ENCODE peak calls at places on chromosomes 3 and 15, in six cellular contexts. K, R, H, U, V and J are unnamed samples. For H3K4me1, the result is how much of the 10 kb centered on the place peaks cover.

GRCh38 chr15:55281517-55282227 is 7.9 kb downstream of the RAB27A start:
- DNase-seq in K (no peak), R (no peak), H (no peak), U (no peak), V (no peak), J (no peak)

GRCh38 chr3:30779686-30780287 is 114.7 kb downstream of the GADL1 start:
- DNase-seq in K (no peak), R (no peak), H (peak), U (no peak), V (no peak), J (no peak)

GRCh38 chr15:60735559-60736047 is 256.7 kb upstream of the ICE2 start:
- DNase-seq in K (no peak), R (no peak), H (no peak), U (no peak), V (no peak), J (no peak)

GRCh38 chr15:70715840-70716510 is 47.4 kb downstream of the UACA start:
- DNase-seq in K (no peak), R (no peak), H (no peak), U (no peak), V (no peak), J (no peak)

GRCh38 chr3:62559831-62560445 is 186.6 kb upstream of the FEZF2 start:
- DNase-seq in K (no peak), R (no peak), H (no peak), U (no peak), V (no peak), J (no peak)

GRCh38 chr15:48354694-48355303 is 23.6 kb downstream of the DUT start:
- DNase-seq in K (no peak), R (no peak), H (no peak), U (no peak), V (no peak), J (no peak)

GRCh38 chr15:69078638-69079037 is 64.1 kb downstream of the NOX5 start:
- DNase-seq in K (no peak), R (no peak), H (no peak), U (no peak), V (no peak), J (no peak)

GRCh38 chr3:98884675-98885371 is 16.7 kb downstream of the DCBLD2 start:
- DNase-seq in K (no peak), R (no peak), H (no peak), U (no peak), V (no peak), J (no peak)

GRCh38 chr3:171039674-171040073 is 13.2 kb upstream of the SLC2A2 start:
- DNase-seq in K (no peak), R (no peak), H (no peak), U (no peak), V (no peak), J (no peak)

GRCh38 chr15:43911235-43911661 is 84.4 kb downstream of the WDR76 start:
- DNase-seq in K (no peak), R (no peak), H (peak), U (no peak), V (no peak), J (no peak)

GRCh38 chr3:117217837-117218236 is 508.3 kb downstream of the TUSC7 start:
- DNase-seq in K (no peak), R (no peak), H (no peak), U (no peak), V (no peak), J (no peak)

GRCh38 chr15:81323559-81323943 is 390 bp downstream of the STARD5 start:
- DNase-seq in K (no peak), R (no peak), H (no peak), U (no peak), V (no peak), J (no peak)

GRCh38 chr3:69367586-69367985 is 18.3 kb downstream of the FRMD4B start:
- DNase-seq in K (no peak), R (no peak), H (no peak), U (no peak), V (no peak), J (no peak)

DNA sequence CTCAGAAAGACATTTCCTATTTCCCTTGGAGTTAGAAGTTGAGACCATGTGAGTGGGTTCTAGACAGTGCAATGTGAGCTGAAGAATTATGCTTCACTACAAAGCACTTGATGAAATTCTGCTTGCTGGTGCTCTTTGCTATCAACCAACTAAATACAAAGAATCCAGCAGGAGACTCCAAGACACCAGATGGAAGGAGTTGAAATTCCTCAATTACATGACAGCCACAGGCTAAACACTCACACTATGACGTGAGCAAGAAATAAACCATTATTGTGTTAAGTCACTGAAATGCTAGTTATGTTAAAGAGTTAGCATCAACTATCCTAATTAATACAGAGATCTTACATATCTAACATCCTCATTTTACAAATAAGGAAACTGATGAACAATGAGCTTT is 8.2 kb upstream of the MAP4 start:
- DNase-seq in K (no peak), R (no peak), H (no peak), U (no peak), V (no peak), J (no peak)
- H3K27ac ChIP-seq in K (no peak), R (no peak), H (no peak), U (peak), V (no peak), J (no peak)

GRCh38 chr3:156583469-156583868 is 28.6 kb upstream of the SSR3 start:
- DNase-seq in K (no peak), R (no peak), H (no peak), U (no peak), V (no peak), J (no peak)

GRCh38 chr3:156581954-156582353 is 27.0 kb upstream of the SSR3 start:
- DNase-seq in K (no peak), R (no peak), H (no peak), U (no peak), V (no peak), J (no peak)

GRCh38 chr3:156579427-156579851 is 24.5 kb upstream of the SSR3 start:
- DNase-seq in K (peak), R (no peak), H (no peak), U (no peak), V (no peak), J (no peak)

GRCh38 chr3:156582784-156583183 is 27.9 kb upstream of the SSR3 start:
- DNase-seq in K (no peak), R (no peak), H (no peak), U (no peak), V (no peak), J (no peak)

DNA sequence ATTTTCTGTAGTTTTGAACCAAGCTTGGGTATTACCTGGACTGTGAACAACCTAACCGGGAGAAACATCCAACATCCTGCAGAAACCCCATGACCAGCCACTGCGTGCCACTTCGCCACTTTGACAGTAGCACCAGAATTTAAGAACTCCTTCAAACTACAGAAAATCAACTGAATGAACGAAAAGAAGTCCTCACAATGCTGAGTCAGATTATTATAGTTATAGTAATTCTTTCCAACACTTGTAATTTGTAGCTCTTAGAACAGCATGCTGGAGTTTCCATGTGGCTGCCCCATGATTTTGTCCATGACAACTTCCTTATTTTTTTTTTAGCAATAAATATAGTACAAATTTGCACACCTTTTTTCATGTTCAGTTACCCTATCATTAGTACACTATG is 26.1 kb upstream of the SSR3 start:
- DNase-seq in K (no peak), R (no peak), H (no peak), U (no peak), V (no peak), J (no peak)
- H3K4me1 ChIP-seq in K (under half), R (under half), H (under half), U (under half), V (under half), J (under half)

GRCh38 chr3:16266714-16267113 is 1.7 kb downstream of the OXNAD1 start:
- DNase-seq in K (no peak), R (no peak), H (no peak), U (no peak), V (no peak), J (no peak)
- TF ChIP-seq EP300 in K (no peak), R (no peak), H (no peak), U (no peak), V (no peak), J (no peak)

GRCh38 chr15:65333441-65333820 is 29.0 kb downstream of the RNU5B-1 start:
- DNase-seq in K (no peak), R (no peak), H (no peak), U (no peak), V (no peak), J (no peak)
- H3K27ac ChIP-seq in K (no peak), R (no peak), H (no peak), U (no peak), V (no peak), J (no peak)

DNA sequence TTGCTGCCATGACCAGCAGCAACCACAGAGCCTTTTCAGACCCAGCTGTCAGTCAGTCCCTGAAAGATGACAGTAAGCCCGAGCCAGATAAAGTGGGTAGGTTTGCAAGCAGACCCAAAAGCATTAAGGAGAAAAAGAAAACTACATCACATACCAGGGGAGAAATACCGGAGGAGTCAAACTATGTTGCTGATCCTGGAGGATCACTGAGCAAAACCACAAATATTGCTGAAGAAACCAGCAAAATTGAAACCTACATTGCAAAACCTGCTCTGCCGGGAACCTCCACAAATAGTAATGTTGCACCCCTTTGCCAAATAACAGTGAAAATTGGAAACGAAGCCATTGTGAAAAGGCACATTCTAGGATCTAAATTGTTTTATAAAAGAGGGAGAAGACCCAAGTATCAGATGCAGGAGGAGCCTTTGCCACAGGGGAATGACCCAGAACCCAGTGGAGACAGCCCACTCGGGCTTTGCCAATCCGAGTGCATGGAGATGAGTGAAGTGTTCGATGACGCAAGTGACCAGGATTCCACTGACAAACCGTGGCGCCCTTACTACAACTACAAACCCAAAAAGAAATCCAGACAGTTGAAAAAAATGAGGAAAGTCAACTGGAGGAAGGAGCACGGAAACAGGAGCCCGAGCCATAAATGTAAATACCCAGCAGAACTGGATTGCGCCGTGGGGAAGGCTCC is 42.1 kb upstream of the RASA2 start:
- DNase-seq in K (no peak), R (no peak), H (no peak), U (no peak), V (no peak), J (no peak)
- H3K4me1 ChIP-seq in K (under half), R (under half), H (under half), U (under half), V (under half), J (under half)

GRCh38 chr15:62901916-62902554 is 140.5 kb upstream of the TPM1 start:
- DNase-seq in K (no peak), R (no peak), H (no peak), U (no peak), V (no peak), J (no peak)

GRCh38 chr15:62899090-62899493 is 143.5 kb upstream of the TPM1 start:
- DNase-seq in K (no peak), R (no peak), H (no peak), U (no peak), V (no peak), J (no peak)

GRCh38 chr15:62900071-62900812 is 142.3 kb upstream of the TPM1 start:
- DNase-seq in K (no peak), R (no peak), H (peak), U (no peak), V (no peak), J (no peak)

GRCh38 chr15:62902821-62903220 is 139.7 kb upstream of the TPM1 start:
- DNase-seq in K (no peak), R (no peak), H (no peak), U (no peak), V (no peak), J (no peak)

GRCh38 chr15:62901087-62901486 is 141.5 kb upstream of the TPM1 start:
- DNase-seq in K (no peak), R (no peak), H (no peak), U (no peak), V (no peak), J (no peak)
- TF ChIP-seq EP300 in K (no peak), R (no peak), H (no peak), U (no peak), V (no peak), J (peak)

DNA sequence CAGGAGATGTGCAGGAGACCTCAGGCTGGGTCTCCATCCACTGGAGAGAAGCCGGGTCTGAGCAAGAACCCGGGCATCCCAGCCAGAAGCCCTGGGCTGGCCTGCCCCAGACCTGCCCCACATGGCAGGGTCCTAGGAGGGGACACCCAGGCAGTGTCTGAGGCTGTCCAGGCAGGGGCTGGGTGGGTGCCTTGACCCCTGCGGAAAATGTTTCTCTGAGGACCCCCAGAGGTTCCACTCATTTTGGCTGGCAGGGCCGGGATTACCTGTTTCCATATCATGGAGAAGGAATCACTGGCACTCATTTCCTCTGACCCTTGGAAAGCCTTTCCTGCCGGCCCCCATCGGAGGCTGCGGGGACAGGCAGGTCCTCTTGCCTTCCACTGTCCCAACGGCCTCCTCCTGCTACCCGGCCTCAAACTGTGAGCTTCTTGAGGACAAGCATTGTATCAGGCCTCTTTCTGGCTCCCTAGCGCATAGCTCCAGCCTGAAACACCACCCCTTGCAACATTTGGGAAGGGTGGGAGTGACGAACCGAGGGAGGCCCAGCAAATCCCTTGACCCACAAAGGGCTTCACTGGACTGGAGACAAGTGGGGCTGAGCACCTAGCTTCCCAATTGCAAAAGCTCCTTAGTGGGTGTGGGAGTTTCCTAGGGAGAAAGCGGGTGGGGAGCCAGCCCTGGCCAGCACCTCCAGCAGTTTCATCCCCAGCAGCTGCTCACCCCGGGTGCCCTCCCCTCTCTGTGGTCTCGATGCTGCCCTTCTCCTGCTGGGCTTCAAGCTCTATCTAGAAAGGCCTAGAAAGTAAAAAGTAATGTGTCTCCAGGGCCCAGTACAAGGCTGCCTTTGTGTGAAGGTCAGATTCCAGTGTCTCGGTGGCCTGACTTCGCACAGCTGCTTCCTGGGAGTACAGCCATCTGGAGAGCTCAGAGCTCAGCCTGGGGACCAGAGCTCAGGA is 29.7 kb downstream of the ACSBG1 start:
- DNase-seq in K (no peak), R (peak), H (no peak), U (peak), V (no peak), J (peak)
- H3K27ac ChIP-seq in K (no peak), R (no peak), H (no peak), U (peak), V (no peak), J (no peak)

GRCh38 chr3:123733341-123733740 is 148.5 kb upstream of the HACD2 start:
- DNase-seq in K (no peak), R (no peak), H (no peak), U (no peak), V (no peak), J (no peak)

GRCh38 chr3:123728991-123729390 is 144.1 kb upstream of the HACD2 start:
- DNase-seq in K (no peak), R (no peak), H (no peak), U (no peak), V (no peak), J (no peak)

GRCh38 chr3:123728014-123728413 is 143.2 kb upstream of the HACD2 start:
- DNase-seq in K (no peak), R (no peak), H (no peak), U (no peak), V (no peak), J (no peak)

GRCh38 chr3:123732447-123732846 is 147.6 kb upstream of the HACD2 start:
- DNase-seq in K (no peak), R (no peak), H (peak), U (no peak), V (no peak), J (no peak)

DNA sequence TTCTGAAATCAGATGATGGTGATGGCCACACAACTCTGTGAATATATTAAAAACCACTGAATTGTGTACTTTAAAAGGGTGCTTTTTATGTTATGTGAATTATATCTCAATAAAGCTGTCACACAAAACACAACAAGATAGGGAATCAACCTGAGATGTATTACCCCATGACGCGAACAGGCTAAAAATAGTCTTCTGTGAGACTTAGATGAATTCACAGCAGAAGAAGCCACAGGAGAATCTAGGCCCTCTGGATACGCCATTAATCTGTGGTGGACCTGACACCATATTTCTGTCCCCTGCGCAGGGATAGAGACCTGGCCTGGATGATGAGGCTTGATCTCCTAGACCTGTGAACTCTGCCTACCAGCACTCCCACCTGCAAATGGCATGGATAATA is 146.0 kb upstream of the HACD2 start:
- DNase-seq in K (no peak), R (no peak), H (no peak), U (no peak), V (no peak), J (no peak)
- H3K4me1 ChIP-seq in K (under half), R (under half), H (half or more), U (under half), V (under half), J (under half)

GRCh38 chr15:74664670-74665069 is 31.2 kb downstream of the EDC3 start:
- DNase-seq in K (no peak), R (no peak), H (no peak), U (no peak), V (no peak), J (no peak)

GRCh38 chr15:74662064-74662860 is 33.6 kb downstream of the EDC3 start:
- DNase-seq in K (no peak), R (no peak), H (no peak), U (no peak), V (no peak), J (no peak)

GRCh38 chr15:74667973-74668372 is 27.9 kb downstream of the EDC3 start:
- DNase-seq in K (no peak), R (no peak), H (no peak), U (no peak), V (no peak), J (no peak)

GRCh38 chr15:74663303-74664027 is 32.4 kb downstream of the EDC3 start:
- DNase-seq in K (no peak), R (no peak), H (no peak), U (no peak), V (no peak), J (no peak)

DNA sequence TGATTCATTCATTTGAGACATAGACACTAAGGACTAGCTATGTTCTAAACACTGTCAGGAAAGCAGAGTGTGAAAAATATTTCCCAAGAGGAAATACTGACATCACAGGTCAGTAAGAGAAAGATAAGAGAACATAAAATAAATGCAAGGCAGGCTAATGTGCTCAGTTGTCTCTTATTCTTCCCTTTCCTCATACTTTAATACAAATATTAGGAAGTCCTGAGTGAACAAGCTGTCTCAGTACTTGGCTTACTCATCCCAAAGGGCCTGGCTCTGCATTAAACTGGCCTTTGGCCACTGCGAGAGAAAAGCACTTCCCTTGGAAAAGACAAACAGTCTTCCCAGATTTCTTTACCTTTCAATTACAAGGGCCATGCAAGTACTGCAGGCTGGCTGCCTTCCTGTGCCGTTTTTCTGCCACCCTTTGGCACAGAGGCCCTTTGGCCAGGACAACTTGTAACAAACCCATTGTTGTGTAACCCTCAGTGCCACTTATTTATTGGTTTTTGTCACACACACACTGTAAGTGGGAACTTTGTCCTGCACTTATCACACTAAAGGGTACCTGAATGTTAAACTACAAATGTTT is 31.7 kb downstream of the EDC3 start:
- DNase-seq in K (no peak), R (peak), H (no peak), U (no peak), V (no peak), J (peak)
- TF ChIP-seq EP300 in K (no peak), R (no peak), H (no peak), U (no peak), V (no peak), J (no peak)